ENCODE peak calls at places on chromosomes 6 and 20, in seven cellular contexts. W, C, H, R, Z, G and T are unnamed samples.

GRCh38 chr6:42199106-42199981 is 4.6 kb upstream of the GUCA1B start:
- DNase-seq in W (no peak), H (peak; percentile 36), C (no peak), Z (peak; percentile 35), R (peak; percentile 34), G (peak; percentile 73), T (no peak)

GRCh38 chr6:157089258-157089657 is 234.1 kb downstream of the TMEM242 start:
- DNase-seq in G (peak; percentile 77), W (peak; percentile 16), Z (no peak), C (no peak), R (peak; percentile 13), H (no peak), T (no peak)

GRCh38 chr6:10315631-10316145 is 99.2 kb downstream of the TFAP2A start:
- DNase-seq in Z (no peak), R (no peak), H (no peak), C (no peak), G (no peak), W (no peak), T (no peak)

GRCh38 chr6:134707342-134707982 is 242.4 kb downstream of the ALDH8A1 start:
- DNase-seq in W (peak; percentile 85), R (peak; percentile 83), G (peak; percentile 67), C (no peak), Z (peak; percentile 50), H (no peak), T (no peak)

GRCh38 chr6:6966127-6966526 is 141.6 kb upstream of the RREB1 start:
- DNase-seq in R (no peak), G (no peak), C (no peak), Z (no peak), W (no peak), H (no peak), T (no peak)

GRCh38 chr20:24770628-24771556 is 178.2 kb upstream of the CST7 start:
- DNase-seq in G (no peak), Z (no peak), W (no peak), H (no peak), R (no peak), C (peak; percentile 35), T (no peak)

GRCh38 chr20:49669601-49670189 is 44.0 kb downstream of the B4GALT5 start:
- DNase-seq in G (no peak), W (no peak), C (no peak), H (no peak), Z (no peak), R (no peak), T (peak; percentile 15)

GRCh38 chr20:47274449-47275108 is 81.9 kb downstream of the ZMYND8 start:
- DNase-seq in H (no peak), W (peak; percentile 58), C (no peak), G (peak; percentile 94), Z (peak; percentile 85), R (peak; percentile 87), T (peak; percentile 80)

GRCh38 chr6:34190504-34191122 is 44.7 kb upstream of the GRM4 start:
- DNase-seq in H (no peak), Z (no peak), R (no peak), C (peak; percentile 44), W (no peak), G (no peak), T (no peak)

GRCh38 chr20:19782669-19783068 is 24.6 kb downstream of the RIN2 start:
- DNase-seq in Z (no peak), G (no peak), H (no peak), W (no peak), C (no peak), R (no peak), T (no peak)

GRCh38 chr6:89350281-89351037 is 2.1 kb downstream of the UBE2J1 start:
- DNase-seq in R (no peak), H (no peak), C (no peak), G (peak; percentile 70), W (no peak), Z (no peak), T (peak; percentile 58)

GRCh38 chr6:5359413-5359812 is 98.1 kb downstream of the FARS2 start:
- DNase-seq in C (no peak), H (no peak), R (no peak), W (no peak), G (no peak), Z (no peak), T (no peak)

GRCh38 chr6:74585779-74586178 is 620.1 kb downstream of the COL12A1 start:
- DNase-seq in W (no peak), H (no peak), C (no peak), R (no peak), Z (no peak), G (peak; percentile 31), T (no peak)

GRCh38 chr20:25372584-25373336 is 17.9 kb downstream of the ABHD12 start:
- DNase-seq in W (no peak), Z (peak; percentile 87), G (peak; percentile 50), C (no peak), R (peak; percentile 40), H (no peak), T (no peak)

GRCh38 chr6:44761046-44761445 is 373.5 kb downstream of the CDC5L start:
- DNase-seq in C (no peak), H (no peak), R (no peak), W (no peak), Z (no peak), G (no peak), T (no peak)

GRCh38 chr6:168031411-168032382 is 34.2 kb downstream of the KIF25 start:
- DNase-seq in H (no peak), G (peak; percentile 63), C (no peak), Z (peak; percentile 73), R (no peak), W (no peak), T (no peak)

GRCh38 chr6:108736832-108737231 is 111.4 kb upstream of the ARMC2 start:
- DNase-seq in R (peak; percentile 42), Z (peak; percentile 50), H (peak; percentile 32), C (peak; percentile 79), W (peak; percentile 69), G (peak; percentile 90), T (no peak)

GRCh38 chr20:40868568-40869223 is 159.9 kb upstream of the TOP1 start:
- DNase-seq in W (peak; percentile 21), G (peak; percentile 93), R (no peak), Z (peak; percentile 16), H (peak; percentile 18), C (peak; percentile 81), T (no peak)

GRCh38 chr20:41049451-41049850 is 20.8 kb downstream of the TOP1 start:
- DNase-seq in Z (no peak), R (no peak), W (no peak), C (no peak), G (no peak), H (no peak), T (no peak)

GRCh38 chr6:45422541-45423110 is 44.9 kb upstream of the SUPT3H start:
- DNase-seq in G (peak; percentile 71), H (no peak), C (peak; percentile 68), W (peak; percentile 38), R (peak; percentile 25), Z (no peak), T (peak; percentile 34)

GRCh38 chr20:4151342-4151741 is 136.0 kb upstream of the RNF24 start:
- DNase-seq in H (no peak), G (no peak), Z (no peak), C (no peak), R (no peak), W (no peak), T (no peak)

DNA sequence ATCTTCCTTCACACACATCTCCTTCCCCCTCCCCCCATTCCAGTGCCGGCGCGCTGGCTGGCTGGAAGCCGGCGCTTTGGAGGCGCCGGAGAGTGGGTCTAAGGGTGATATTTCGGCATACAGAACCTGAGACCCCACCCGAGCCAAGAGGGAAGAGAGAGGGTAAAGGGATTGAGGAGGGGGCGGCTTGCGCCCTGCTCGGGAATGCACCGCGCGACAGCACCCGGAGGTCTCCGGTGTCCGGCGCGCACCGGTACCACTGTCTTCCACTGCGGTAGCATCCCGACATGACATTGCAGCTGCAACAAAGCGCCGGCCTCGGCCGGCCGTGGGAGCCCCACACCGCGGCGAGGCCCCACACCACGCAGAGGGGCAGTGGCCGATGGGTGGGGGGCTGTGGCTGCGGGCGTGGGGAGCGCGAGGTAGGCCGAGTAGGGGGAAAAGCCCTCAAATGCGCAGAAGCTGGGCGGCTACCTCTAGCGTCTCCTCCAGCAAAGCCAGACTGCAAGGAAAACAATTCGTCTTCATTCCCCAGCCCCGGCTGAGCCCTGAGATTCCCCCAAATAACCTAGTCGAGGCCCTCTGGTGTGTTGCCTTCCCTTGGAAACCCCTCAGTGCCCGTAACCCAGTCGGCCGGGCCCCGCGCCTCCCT is 905 bp downstream of the TNFRSF21 start:
- DNase-seq in Z (no peak), H (peak; percentile 16), W (peak; percentile 44), G (no peak), R (peak; percentile 29), C (no peak), T (no peak)
- TF ChIP-seq CTCF in Z (no peak), H (no peak), W (no peak), G (no peak), R (no peak), C (no peak), T (no peak)

DNA sequence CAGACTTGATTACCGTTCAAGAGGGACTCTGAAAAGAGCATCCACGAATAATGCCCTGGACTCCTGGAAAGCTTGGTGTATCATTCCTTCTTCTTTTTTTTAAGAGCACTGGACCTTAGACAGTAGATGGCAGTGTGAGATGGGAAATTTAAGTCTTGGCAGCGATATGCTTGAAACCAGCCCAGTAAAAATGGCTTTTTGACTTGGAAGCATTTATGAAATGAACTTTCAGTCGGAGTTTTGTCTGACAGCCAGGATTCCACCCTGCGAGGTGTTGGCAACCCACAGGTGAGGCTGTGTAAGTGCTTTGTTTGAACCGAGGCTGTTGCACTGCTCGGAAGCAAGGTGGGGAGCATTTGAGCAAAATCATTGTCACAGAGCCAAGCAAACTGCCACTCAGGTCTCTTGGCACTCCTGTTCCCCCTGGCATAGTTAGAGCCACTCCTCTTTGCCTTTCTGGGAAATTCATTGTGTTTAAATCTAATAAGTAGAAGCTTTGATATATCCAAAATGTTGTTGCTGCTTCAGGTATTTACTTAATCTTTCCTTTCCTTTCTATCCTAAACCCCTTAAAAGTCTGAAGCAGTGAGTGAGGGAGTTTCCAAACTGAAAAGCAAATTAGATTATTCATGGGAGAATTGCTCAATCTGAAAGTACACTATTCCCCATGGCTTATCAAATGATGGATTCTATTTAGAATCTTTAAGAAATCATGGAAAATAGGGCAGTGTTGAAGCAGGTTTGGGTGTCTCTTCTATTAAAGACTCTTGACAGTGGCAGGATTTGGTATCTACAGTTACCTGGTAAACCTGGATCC is 272.8 kb upstream of the SLC35B3 start:
- DNase-seq in R (peak; percentile 37), G (no peak), Z (peak; percentile 4), W (peak; percentile 65), H (no peak), C (no peak), T (no peak)
- TF ChIP-seq CTCF in R (peak; percentile 49), G (no peak), Z (peak; percentile 25), W (peak; percentile 72), H (peak; percentile 23), C (no peak), T (no peak)

GRCh38 chr20:64273109-64273508 is 17.6 kb downstream of the PCMTD2 start:
- DNase-seq in W (no peak), Z (no peak), R (no peak), C (no peak), G (no peak), H (no peak), T (no peak)
- TF ChIP-seq CTCF in W (no peak), Z (no peak), R (no peak), C (no peak), G (no peak), H (no peak), T (no peak)

DNA sequence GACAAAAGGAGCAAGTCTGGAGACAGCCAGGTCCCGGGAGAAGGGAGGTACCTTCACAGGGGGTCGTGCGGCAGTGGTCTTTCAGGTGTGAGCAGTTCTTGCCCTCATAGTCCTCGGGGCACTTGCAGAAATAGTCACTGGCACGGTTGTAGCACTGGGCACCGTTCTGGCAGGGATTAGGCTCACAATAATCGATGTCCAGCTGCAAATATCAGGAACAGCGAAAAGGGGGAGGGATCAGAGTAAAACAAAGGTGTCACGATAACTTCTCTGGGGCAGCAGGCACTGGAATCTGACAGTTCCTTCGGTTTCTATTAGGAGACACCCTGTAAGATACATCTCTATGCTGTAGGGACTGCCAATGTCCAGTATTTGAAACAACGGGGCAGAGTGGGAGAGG is 25.9 kb downstream of the JAG1 start:
- DNase-seq in Z (no peak), R (no peak), H (peak; percentile 15), C (no peak), W (no peak), G (no peak), T (no peak)
- TF ChIP-seq CTCF in Z (no peak), R (no peak), H (no peak), C (no peak), W (no peak), G (no peak), T (no peak)